ENCODE peak calls at places on chromosome 5, in four cellular contexts. One of them, this sample, is unnamed.

GRCh38 chr5:26231316-26231715 is 807.1 kb downstream of the CDH9 start:
- DNase-seq in HepG2: no peak
- DNase-seq in H1: no peak
- DNase-seq in GM12878: no peak
- DNase-seq in this sample: no peak

GRCh38 chr5:151222769-151223446 is 984 bp downstream of the CCDC69 start:
- DNase-seq in HepG2: no peak
- DNase-seq in H1: peak; percentile 60
- DNase-seq in GM12878: no peak
- DNase-seq in this sample: no peak

GRCh38 chr5:72244862-72245371 is 75.1 kb downstream of the MRPS27 start:
- DNase-seq in HepG2: peak; percentile 54
- DNase-seq in GM12878: no peak
- DNase-seq in H1: no peak
- DNase-seq in this sample: peak; percentile 32

GRCh38 chr5:43038523-43038989 is 1.6 kb downstream of the ANXA2R start:
- DNase-seq in H1: no peak
- DNase-seq in GM12878: no peak
- DNase-seq in HepG2: no peak
- DNase-seq in this sample: no peak

GRCh38 chr5:129718766-129719165 is 29.1 kb upstream of the MINAR2 start:
- DNase-seq in H1: no peak
- DNase-seq in HepG2: no peak
- DNase-seq in GM12878: no peak
- DNase-seq in this sample: no peak

GRCh38 chr5:57094753-57095683 is 78.8 kb upstream of the GPBP1 start:
- DNase-seq in GM12878: no peak
- DNase-seq in H1: peak; percentile 78
- DNase-seq in HepG2: peak; percentile 22
- DNase-seq in this sample: no peak

GRCh38 chr5:110588241-110588962 is 138.1 kb downstream of the TMEM232 start:
- DNase-seq in GM12878: no peak
- DNase-seq in HepG2: no peak
- DNase-seq in H1: no peak
- DNase-seq in this sample: no peak

GRCh38 chr5:103624035-103624461 is 61.5 kb upstream of the NUDT12 start:
- DNase-seq in HepG2: no peak
- DNase-seq in GM12878: no peak
- DNase-seq in H1: no peak
- DNase-seq in this sample: no peak

GRCh38 chr5:180673371-180674252 is 24.2 kb upstream of the FLT4 start:
- DNase-seq in GM12878: no peak
- DNase-seq in H1: peak; percentile 63
- DNase-seq in HepG2: no peak
- DNase-seq in this sample: no peak

GRCh38 chr5:141668601-141669265 is 13.3 kb downstream of the ARAP3 start:
- DNase-seq in H1: no peak
- DNase-seq in HepG2: no peak
- DNase-seq in GM12878: no peak
- DNase-seq in this sample: no peak

GRCh38 chr5:59542841-59543825 is 350.4 kb downstream of the PDE4D start:
- DNase-seq in HepG2: no peak
- DNase-seq in H1: no peak
- DNase-seq in GM12878: no peak
- DNase-seq in this sample: no peak

GRCh38 chr5:90519081-90519480 is 10.3 kb downstream of the LYSMD3 start:
- DNase-seq in H1: no peak
- DNase-seq in HepG2: no peak
- DNase-seq in GM12878: no peak
- DNase-seq in this sample: no peak

GRCh38 chr5:42570946-42571625 is 147.8 kb downstream of the GHR start:
- DNase-seq in H1: no peak
- DNase-seq in GM12878: no peak
- DNase-seq in HepG2: no peak
- DNase-seq in this sample: no peak

GRCh38 chr5:157069949-157070348 is 11.0 kb upstream of the HAVCR1 start:
- DNase-seq in HepG2: peak; percentile 67
- DNase-seq in H1: no peak
- DNase-seq in GM12878: no peak
- DNase-seq in this sample: no peak

GRCh38 chr5:38540348-38540747 is 16.1 kb downstream of the LIFR start:
- DNase-seq in GM12878: no peak
- DNase-seq in H1: no peak
- DNase-seq in HepG2: no peak
- DNase-seq in this sample: no peak

GRCh38 chr5:96868603-96869371 is 7.5 kb upstream of the ERAP2 start:
- DNase-seq in H1: no peak
- DNase-seq in GM12878: no peak
- DNase-seq in HepG2: peak; percentile 62
- DNase-seq in this sample: peak; percentile 8

GRCh38 chr5:179819296-179820126 is 1.2 kb upstream of the SQSTM1 start:
- DNase-seq in HepG2: peak; percentile 82
- DNase-seq in H1: peak; percentile 79
- DNase-seq in GM12878: no peak
- DNase-seq in this sample: no peak

GRCh38 chr5:131265318-131265803 is 1.5 kb downstream of the CDC42SE2 start:
- DNase-seq in H1: no peak
- DNase-seq in HepG2: peak; percentile 60
- DNase-seq in GM12878: no peak
- DNase-seq in this sample: no peak

GRCh38 chr5:159156426-159156835 is 52.9 kb downstream of the RNF145 start:
- DNase-seq in GM12878: no peak
- DNase-seq in H1: no peak
- DNase-seq in HepG2: no peak
- DNase-seq in this sample: no peak

GRCh38 chr5:141245250-141245717 is at the start of gene PCDHB15:
- DNase-seq in GM12878: no peak
- DNase-seq in HepG2: peak; percentile 9
- DNase-seq in H1: peak; percentile 83
- DNase-seq in this sample: no peak

GRCh38 chr5:10607023-10607665 is 43.3 kb downstream of the ANKRD33B start:
- DNase-seq in HepG2: no peak
- DNase-seq in H1: no peak
- DNase-seq in GM12878: peak; percentile 95
- DNase-seq in this sample: peak; percentile 56

GRCh38 chr5:10611290-10611689 is 47.4 kb downstream of the ANKRD33B start:
- DNase-seq in HepG2: no peak
- DNase-seq in GM12878: no peak
- DNase-seq in H1: no peak
- DNase-seq in this sample: no peak

GRCh38 chr5:10610058-10610457 is 46.2 kb downstream of the ANKRD33B start:
- DNase-seq in H1: no peak
- DNase-seq in HepG2: no peak
- DNase-seq in GM12878: no peak
- DNase-seq in this sample: no peak

GRCh38 chr5:10604975-10605374 is 41.1 kb downstream of the ANKRD33B start:
- DNase-seq in H1: no peak
- DNase-seq in GM12878: no peak
- DNase-seq in HepG2: no peak
- DNase-seq in this sample: no peak

GRCh38 chr5:10607666-10608442 is 44.0 kb downstream of the ANKRD33B start:
- DNase-seq in HepG2: no peak
- DNase-seq in GM12878: peak; percentile 63
- DNase-seq in H1: no peak
- DNase-seq in this sample: no peak
- H3K9ac ChIP-seq in HepG2: no peak overlapping the region
- H3K9ac ChIP-seq in GM12878: peak overlapping the region; percentile 43
- H3K9ac ChIP-seq in H1: no peak overlapping the region
- H3K9ac ChIP-seq in this sample: no peak overlapping the region

GRCh38 chr5:168943485-168943884 is 357.5 kb downstream of the SLIT3 start:
- DNase-seq in H1: no peak
- DNase-seq in GM12878: no peak
- DNase-seq in HepG2: no peak
- DNase-seq in this sample: no peak

GRCh38 chr5:168940712-168941111 is 360.2 kb downstream of the SLIT3 start:
- DNase-seq in H1: no peak
- DNase-seq in GM12878: no peak
- DNase-seq in HepG2: no peak
- DNase-seq in this sample: no peak

GRCh38 chr5:168943999-168944398 is 356.9 kb downstream of the SLIT3 start:
- DNase-seq in HepG2: no peak
- DNase-seq in H1: no peak
- DNase-seq in GM12878: no peak
- DNase-seq in this sample: no peak

GRCh38 chr5:168939887-168940534 is 360.8 kb upstream of the PANK3 start:
- DNase-seq in H1: no peak
- DNase-seq in HepG2: no peak
- DNase-seq in GM12878: no peak
- DNase-seq in this sample: no peak

DNA sequence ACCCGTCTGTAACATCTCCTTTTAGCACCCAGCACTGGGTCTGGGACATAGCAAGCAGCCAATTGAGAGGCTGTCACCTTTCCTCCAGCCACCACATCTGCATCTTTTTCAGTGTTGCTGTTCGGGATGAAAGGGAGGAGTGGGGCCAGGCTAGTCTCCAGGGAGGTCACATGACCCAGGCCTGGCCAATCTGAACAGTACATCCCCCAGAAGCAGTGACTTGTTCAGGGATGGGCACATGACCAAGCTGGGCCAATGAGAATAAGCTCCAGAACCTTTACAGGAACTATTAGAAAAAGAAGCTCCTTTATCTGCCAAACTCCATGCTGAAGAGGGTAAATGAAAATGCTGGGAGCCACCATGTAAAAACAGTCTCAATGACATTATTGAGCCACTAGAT is 359.0 kb downstream of the SLIT3 start:
- DNase-seq in GM12878: no peak
- DNase-seq in H1: no peak
- DNase-seq in HepG2: no peak
- DNase-seq in this sample: no peak
- TF ChIP-seq SUZ12 in GM12878: no peak
- TF ChIP-seq SUZ12 in H1: no peak
- TF ChIP-seq SUZ12 in HepG2: no peak
- TF ChIP-seq SUZ12 in this sample: no peak

GRCh38 chr5:86748538-86749105 is 130.9 kb downstream of the COX7C start:
- DNase-seq in GM12878: no peak
- DNase-seq in H1: no peak
- DNase-seq in HepG2: no peak
- DNase-seq in this sample: no peak
- TF ChIP-seq ZNF274 in GM12878: no peak
- TF ChIP-seq ZNF274 in H1: no peak
- TF ChIP-seq ZNF274 in HepG2: no peak
- TF ChIP-seq ZNF274 in this sample: no peak

GRCh38 chr5:148734518-148734917 is 80.2 kb upstream of the HTR4 start:
- DNase-seq in HepG2: no peak
- DNase-seq in GM12878: no peak
- DNase-seq in H1: no peak
- DNase-seq in this sample: no peak

GRCh38 chr5:148732692-148733091 is 78.4 kb upstream of the HTR4 start:
- DNase-seq in H1: no peak
- DNase-seq in GM12878: no peak
- DNase-seq in HepG2: no peak
- DNase-seq in this sample: no peak

GRCh38 chr5:148730955-148731898 is 76.9 kb upstream of the HTR4 start:
- DNase-seq in GM12878: peak; percentile 43
- DNase-seq in HepG2: peak; percentile 79
- DNase-seq in H1: peak; percentile 54
- DNase-seq in this sample: peak; percentile 65

GRCh38 chr5:148735301-148735700 is 81.0 kb upstream of the HTR4 start:
- DNase-seq in GM12878: no peak
- DNase-seq in HepG2: no peak
- DNase-seq in H1: no peak
- DNase-seq in this sample: no peak

DNA sequence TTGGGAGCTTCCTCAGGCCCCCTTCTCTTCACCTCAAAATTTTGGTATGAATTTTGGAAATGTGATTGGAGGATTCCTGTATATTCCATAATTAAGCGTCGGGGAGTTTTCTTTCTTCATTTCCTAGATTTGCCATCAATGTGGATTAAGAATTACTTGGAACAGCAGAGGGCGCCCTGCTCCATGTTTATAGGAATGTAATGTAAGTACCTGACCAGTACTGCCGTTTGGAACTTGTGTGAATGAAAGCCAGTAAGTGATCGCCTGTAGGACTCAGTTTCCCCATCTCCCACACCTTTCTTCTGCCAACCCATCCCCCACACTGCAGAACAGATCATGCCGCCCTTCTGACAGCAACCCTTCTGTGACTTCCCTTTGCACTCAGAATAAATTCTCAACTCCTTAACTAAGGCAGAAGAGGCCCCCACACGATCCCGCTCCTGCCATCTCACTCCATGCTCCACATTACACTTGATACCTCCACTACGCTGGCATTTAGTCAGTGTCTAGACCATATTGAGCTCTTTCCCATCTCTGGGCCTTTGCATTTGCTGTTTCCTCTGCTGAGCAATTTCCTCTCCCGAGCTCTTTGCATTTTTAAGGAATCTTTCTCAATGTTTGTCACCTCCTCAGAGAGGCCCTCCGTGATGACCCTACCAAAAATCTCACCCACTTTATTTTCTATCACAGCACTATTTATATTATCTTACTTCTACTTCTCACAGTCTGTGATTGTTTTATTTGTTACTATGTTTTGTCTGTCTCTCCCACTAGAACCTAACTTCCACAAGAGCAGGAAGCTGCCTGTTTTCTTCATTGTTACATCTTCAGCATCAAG is 79.5 kb upstream of the HTR4 start:
- DNase-seq in GM12878: no peak
- DNase-seq in HepG2: peak; percentile 66
- DNase-seq in H1: peak; percentile 82
- DNase-seq in this sample: peak; percentile 64
- H3K9ac ChIP-seq in GM12878: no peak overlapping the region
- H3K9ac ChIP-seq in HepG2: no peak overlapping the region
- H3K9ac ChIP-seq in H1: no peak overlapping the region
- H3K9ac ChIP-seq in this sample: no peak overlapping the region

This sample was measured in NT2/D1.